ENCODE peak calls at places on chromosomes 13 and 19, in six cellular contexts. G, A, J, O, X and P are unnamed samples.
A peak's percentile ranks its signal among the peaks of the same experiment; 100 is the strongest.

GRCh38 chr13:97234742-97235141 is 12.6 kb downstream of the MBNL2 start:
- DNase-seq in G (no peak), A (no peak), J (peak; percentile 64), O (no peak), X (no peak), P (no peak)

GRCh38 chr13:101453784-101454201 is 1.3 kb downstream of the ITGBL1 start:
- DNase-seq in G (peak; percentile 69), A (peak; percentile 41), J (peak; percentile 47), O (no peak), X (no peak), P (no peak)

GRCh38 chr19:54608792-54609191 is 15.4 kb downstream of the LILRA1 start:
- DNase-seq in G (no peak), A (no peak), J (peak; percentile 23), O (no peak), X (no peak), P (no peak)

GRCh38 chr19:4686700-4687099 is 16.6 kb upstream of the MYDGF start:
- DNase-seq in G (no peak), A (no peak), J (no peak), O (no peak), X (no peak), P (no peak)

GRCh38 chr13:59641758-59642157 is 522.0 kb downstream of the DIAPH3 start:
- DNase-seq in G (no peak), A (no peak), J (no peak), O (no peak), X (no peak), P (no peak)

GRCh38 chr13:114145722-114146121 is 13.3 kb upstream of the RASA3 start:
- DNase-seq in G (no peak), A (no peak), J (no peak), O (no peak), X (no peak), P (peak; percentile 46)

GRCh38 chr19:27774827-27775226 is 1438.1 kb downstream of the UQCRFS1 start:
- DNase-seq in G (peak; percentile 63), A (no peak), J (no peak), O (no peak), X (no peak), P (no peak)

GRCh38 chr13:73339086-73339485 is 280.3 kb downstream of the KLF5 start:
- DNase-seq in G (no peak), A (no peak), J (no peak), O (no peak), X (no peak), P (no peak)

GRCh38 chr19:53102186-53102585 is 1.0 kb downstream of the ZNF160 start:
- DNase-seq in G (no peak), A (no peak), J (no peak), O (no peak), X (no peak), P (no peak)

GRCh38 chr13:78436311-78436710 is 167.0 kb downstream of the POU4F1 start:
- DNase-seq in G (no peak), A (no peak), J (no peak), O (no peak), X (no peak), P (no peak)
- H3K4me1 ChIP-seq in G (peaks cover 5% of the 10 kb centered on the region), A (no peaks in the 10 kb centered on the region), J (no peaks in the 10 kb centered on the region), O (no peaks in the 10 kb centered on the region), X (no peaks in the 10 kb centered on the region), P (no peaks in the 10 kb centered on the region)

GRCh38 chr19:46850228-46851203 is at the start of gene AP2S1:
- DNase-seq in G (peak; percentile 100), A (peak; percentile 98), J (peak; percentile 94), O (peak; percentile 94), X (peak; percentile 99), P (peak; percentile 98)

GRCh38 chr19:46849610-46850009 is 1.0 kb downstream of the AP2S1 start:
- DNase-seq in G (peak; percentile 33), A (no peak), J (no peak), O (no peak), X (no peak), P (peak; percentile 60)

GRCh38 chr19:46848389-46848788 is 2.3 kb downstream of the AP2S1 start:
- DNase-seq in G (no peak), A (no peak), J (no peak), O (no peak), X (no peak), P (peak; percentile 6)

GRCh38 chr19:46845959-46846459 is 4.6 kb downstream of the AP2S1 start:
- DNase-seq in G (no peak), A (no peak), J (no peak), O (no peak), X (no peak), P (peak; percentile 59)

DNA sequence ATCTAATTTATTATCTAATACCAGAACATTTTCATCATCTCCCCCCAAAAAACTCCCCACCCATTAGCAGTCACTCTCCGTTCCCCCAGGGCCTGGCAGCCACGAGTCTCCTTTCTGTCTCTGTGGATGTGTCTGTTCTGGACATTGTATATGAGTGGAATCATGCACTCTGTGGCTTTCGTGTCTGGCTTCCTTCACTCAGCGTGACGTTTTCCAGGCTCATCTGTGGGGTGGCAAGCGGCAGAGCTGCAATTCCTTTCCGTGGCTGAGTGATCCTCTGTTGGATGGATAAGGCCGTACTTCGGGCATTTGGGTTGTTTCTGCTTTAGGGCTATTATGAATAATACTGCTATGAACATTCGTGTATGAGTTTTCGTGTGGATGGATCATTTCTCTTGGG is 3.1 kb downstream of the AP2S1 start:
- DNase-seq in G (no peak), A (no peak), J (no peak), O (no peak), X (no peak), P (peak; percentile 76)
- TF ChIP-seq POLR2AphosphoS5 in G (no peak), A (no peak), J (no peak), O (no peak), X (no peak), P (peak; percentile 93)

GRCh38 chr19:34274284-34274826 is 20.0 kb downstream of the GARRE1 start:
- DNase-seq in G (no peak), A (no peak), J (no peak), O (no peak), X (no peak), P (no peak)
- H3K4me1 ChIP-seq in G (peaks cover 9% of the 10 kb centered on the region), A (no peaks in the 10 kb centered on the region), J (peaks cover 46% of the 10 kb centered on the region), O (peaks cover 12% of the 10 kb centered on the region), X (peaks cover 33% of the 10 kb centered on the region), P (no peaks in the 10 kb centered on the region)

GRCh38 chr19:21823224-21823623 is 12.8 kb downstream of the ZNF43 start:
- DNase-seq in G (no peak), A (no peak), J (no peak), O (no peak), X (no peak), P (no peak)

GRCh38 chr19:21824679-21825078 is 11.3 kb downstream of the ZNF43 start:
- DNase-seq in G (no peak), A (no peak), J (no peak), O (no peak), X (no peak), P (no peak)
- TF ChIP-seq POLR2AphosphoS5 in G (no peak), A (no peak), J (no peak), O (no peak), X (no peak), P (no peak)

GRCh38 chr13:94323746-94324408 is 155.6 kb downstream of the DCT start:
- DNase-seq in G (peak; percentile 19), A (no peak), J (no peak), O (no peak), X (no peak), P (no peak)
- H3K4me1 ChIP-seq in G (peaks cover 5% of the 10 kb centered on the region), A (no peaks in the 10 kb centered on the region), J (peaks cover 8% of the 10 kb centered on the region), O (no peaks in the 10 kb centered on the region), X (no peaks in the 10 kb centered on the region), P (no peaks in the 10 kb centered on the region)

DNA sequence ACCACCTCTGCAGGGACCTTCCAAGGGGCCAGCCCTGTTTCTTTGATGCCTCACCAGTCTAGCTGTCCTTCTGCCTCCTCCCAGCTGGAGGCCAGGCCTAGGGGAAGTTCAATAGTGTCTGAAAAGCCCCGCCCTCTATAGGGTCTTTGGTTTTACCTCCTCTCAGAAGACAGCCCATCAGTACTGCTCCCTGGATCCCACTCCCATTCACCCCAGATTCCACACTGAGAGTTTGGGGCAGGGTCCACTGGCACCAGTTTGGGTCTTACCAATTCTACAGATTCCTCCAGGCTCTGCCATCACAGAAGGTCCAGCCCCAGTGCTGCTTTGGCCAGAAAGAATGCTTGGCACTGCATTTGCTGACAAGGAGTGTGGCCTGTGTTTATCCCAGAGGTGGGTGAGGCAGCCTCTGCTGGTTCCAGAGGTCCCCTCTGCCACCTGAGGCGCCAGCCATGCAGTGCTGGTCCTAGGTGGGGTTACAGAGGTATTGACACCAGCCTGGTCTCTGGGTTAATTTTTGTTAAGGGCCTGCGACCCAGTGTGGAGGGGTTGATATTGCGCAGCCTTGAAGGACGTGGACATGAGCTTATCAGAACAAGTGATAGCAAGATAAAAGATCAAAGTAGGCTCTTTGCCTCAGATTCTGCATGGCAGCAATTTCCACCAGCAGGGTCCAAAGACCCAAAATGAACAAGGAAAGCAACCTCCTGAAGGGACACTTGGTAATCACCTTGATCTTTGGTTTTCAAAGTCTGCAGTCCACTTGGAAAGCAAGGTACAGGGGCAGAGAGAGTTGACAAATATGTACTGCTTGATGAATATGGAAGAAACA is 41.3 kb upstream of the IGSF23 start:
- DNase-seq in G (no peak), A (no peak), J (no peak), O (no peak), X (no peak), P (no peak)
- TF ChIP-seq POLR2AphosphoS5 in G (no peak), A (no peak), J (no peak), O (no peak), X (no peak), P (no peak)